ENCODE peak calls at places on chromosomes 12 and 14, in ten cellular contexts. E is CD4-positive, alpha-beta T cell; O is WTC11; V is left ventricle myocardium inferior; U is transverse colon; J is mucosa of descending colon; K is astrocyte of the cerebellum; Y is activated B cell treated with CpG ODN at 0.5 μM for 24 hours; L is stomach; S is endothelial cell. B is an unnamed sample.

GRCh38 chr12:15662303-15662980 is 126.7 kb downstream of the EPS8 start:
- DNase-seq in E (no peak), O (no peak), V (no peak), U (no peak), J (no peak), K (peak; percentile 72), Y (no peak), L (no peak), S (no peak), B (no peak)

GRCh38 chr14:94586635-94587034 is 5.4 kb downstream of the SERPINA5 start:
- DNase-seq in E (no peak), O (no peak), V (no peak), U (no peak), J (no peak), K (no peak), Y (no peak), L (no peak), S (no peak), B (peak; percentile 1)

GRCh38 chr14:74459289-74459946 is 33.4 kb upstream of the SYNDIG1L start:
- DNase-seq in E (no peak), O (peak; percentile 77), V (no peak), U (no peak), J (peak; percentile 13), K (peak; percentile 4), Y (no peak), L (no peak), S (peak; percentile 60), B (peak; percentile 81)

GRCh38 chr14:26765768-26766550 is 168.1 kb upstream of the NOVA1 start:
- DNase-seq in E (no peak), O (no peak), V (peak; percentile 41), U (peak; percentile 10), J (peak; percentile 15), K (peak; percentile 87), Y (no peak), L (no peak), S (no peak), B (no peak)

GRCh38 chr14:26598081-26598671 is 343 bp upstream of the NOVA1 start:
- DNase-seq in E (no peak), O (peak; percentile 95), V (peak; percentile 78), U (peak; percentile 80), J (peak; percentile 75), K (peak; percentile 87), Y (no peak), L (peak; percentile 57), S (peak; percentile 90), B (peak; percentile 90)

GRCh38 chr12:113241191-113242017 is 20.1 kb downstream of the TPCN1 start:
- DNase-seq in E (no peak), O (no peak), V (no peak), U (peak; percentile 74), J (peak; percentile 87), K (no peak), Y (no peak), L (peak; percentile 36), S (no peak), B (peak; percentile 22)

GRCh38 chr12:22625671-22626251 is 790 bp downstream of the ETNK1 start:
- DNase-seq in E (peak; percentile 2), O (peak; percentile 33), V (peak; percentile 14), U (peak; percentile 43), J (peak; percentile 58), K (no peak), Y (peak; percentile 22), L (peak; percentile 28), S (peak; percentile 37), B (peak; percentile 31)

GRCh38 chr12:52148541-52149181 is 43.2 kb downstream of the KRT80 start:
- DNase-seq in E (no peak), O (no peak), V (no peak), U (peak; percentile 92), J (peak; percentile 95), K (no peak), Y (no peak), L (peak; percentile 86), S (no peak), B (no peak)

GRCh38 chr12:46386877-46387629 is 14.5 kb upstream of the SLC38A2 start:
- DNase-seq in E (no peak), O (no peak), V (peak; percentile 48), U (peak; percentile 43), J (peak; percentile 40), K (no peak), Y (no peak), L (no peak), S (no peak), B (no peak)

GRCh38 chr12:68673788-68674187 is 13.0 kb upstream of the NUP107 start:
- DNase-seq in E (no peak), O (no peak), V (no peak), U (no peak), J (no peak), K (no peak), Y (no peak), L (no peak), S (no peak), B (no peak)

GRCh38 chr12:50603817-50604639 is 99.2 kb downstream of the DIP2B start:
- DNase-seq in E (no peak), O (no peak), V (no peak), U (no peak), J (no peak), K (peak; percentile 71), Y (no peak), L (no peak), S (no peak), B (no peak)

GRCh38 chr12:22459872-22460490 is 84.4 kb downstream of the C2CD5 start:
- DNase-seq in E (no peak), O (no peak), V (no peak), U (no peak), J (peak; percentile 33), K (no peak), Y (no peak), L (no peak), S (no peak), B (no peak)

GRCh38 chr12:108373111-108373510 is 34.0 kb upstream of the CMKLR1 start:
- DNase-seq in E (no peak), O (peak; percentile 54), V (no peak), U (no peak), J (no peak), K (no peak), Y (no peak), L (no peak), S (no peak), B (no peak)
- TF ChIP-seq CTCF in E (no peak), O (peak; percentile 79), V (no peak), U (no peak), J (no peak), K (peak; percentile 12), Y (no peak), L (no peak), S (peak; percentile 50), B (peak; percentile 55)

GRCh38 chr14:81991998-81992397 is 458.3 kb upstream of the SEL1L start:
- DNase-seq in E (no peak), O (no peak), V (no peak), U (no peak), J (peak; percentile 2), K (no peak), Y (no peak), L (no peak), S (no peak), B (no peak)
- TF ChIP-seq CTCF in E (no peak), O (peak; percentile 38), V (peak; percentile 19), U (peak; percentile 8), J (no peak), K (peak; percentile 29), Y (no peak), L (no peak), S (no peak), B (peak; percentile 45)

DNA sequence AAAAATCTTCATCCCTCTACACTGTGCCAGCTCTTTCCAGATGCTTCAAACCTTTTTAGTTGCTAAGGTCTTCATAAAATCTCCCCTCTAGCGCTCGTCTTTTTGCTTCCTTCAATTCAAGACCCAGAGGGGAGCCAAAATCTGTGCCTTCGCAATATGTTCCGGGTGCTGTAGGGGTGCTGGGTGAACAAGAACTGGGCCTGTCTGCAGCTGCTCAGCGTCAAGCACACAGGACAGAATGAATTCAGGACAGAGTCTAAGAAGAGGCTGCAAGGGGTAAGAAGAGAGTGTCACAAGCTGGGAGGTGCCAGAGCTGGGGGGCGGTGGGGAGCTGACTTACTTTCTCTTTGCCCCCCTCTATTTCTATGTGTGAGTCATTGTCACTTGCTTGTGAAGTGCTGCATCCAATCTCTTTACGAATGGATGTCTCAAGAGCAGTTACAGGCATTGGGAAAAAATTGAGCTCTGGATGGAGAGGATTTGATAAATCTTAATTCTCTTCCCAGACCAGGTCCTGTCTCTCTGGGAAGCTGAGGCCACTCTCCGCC is 91.1 kb downstream of the TSPAN9 start:
- DNase-seq in E (no peak), O (no peak), V (no peak), U (no peak), J (no peak), K (no peak), Y (no peak), L (no peak), S (no peak), B (no peak)
- TF ChIP-seq CTCF in E (no peak), O (no peak), V (no peak), U (no peak), J (no peak), K (no peak), Y (no peak), L (no peak), S (no peak), B (no peak)

GRCh38 chr12:108611884-108612415 is 14.1 kb upstream of the TMEM119 start:
- DNase-seq in E (peak; percentile 42), O (peak; percentile 78), V (no peak), U (no peak), J (peak; percentile 43), K (peak; percentile 76), Y (no peak), L (no peak), S (peak; percentile 68), B (peak; percentile 51)
- TF ChIP-seq CTCF in E (peak; percentile 55), O (peak; percentile 71), V (peak; percentile 46), U (peak; percentile 32), J (no peak), K (peak; percentile 48), Y (no peak), L (no peak), S (peak; percentile 65), B (peak; percentile 59)

GRCh38 chr12:67457799-67458680 is 188.9 kb downstream of the CAND1 start:
- DNase-seq in E (no peak), O (no peak), V (no peak), U (no peak), J (no peak), K (no peak), Y (no peak), L (no peak), S (no peak), B (no peak)
- TF ChIP-seq CTCF in E (peak; percentile 27), O (no peak), V (peak; percentile 53), U (peak; percentile 26), J (no peak), K (peak; percentile 30), Y (no peak), L (peak; percentile 15), S (no peak), B (no peak)